ENCODE peak calls at places on chromosomes 7 and 10, in ten cellular contexts. I, V, S, P, N, W, D, B, M and O are unnamed samples. For H3K4me1 and H3K27me3, the result is how much of the 10 kb centered on the place peaks cover.

GRCh38 chr10:67175354-67175753 is 249.5 kb downstream of the LRRTM3 start:
- DNase-seq in I (no peak), V (no peak), S (no peak), P (no peak), N (no peak), W (no peak), D (no peak), B (no peak), M (no peak), O (peak)

GRCh38 chr10:131845505-131846223 is 55.1 kb upstream of the PPP2R2D start:
- DNase-seq in I (no peak), V (no peak), S (no peak), P (no peak), N (no peak), W (no peak), D (no peak), B (no peak), M (no peak), O (no peak)

GRCh38 chr10:11685787-11686218 is 56.4 kb upstream of the ECHDC3 start:
- DNase-seq in I (peak), V (peak), S (peak), P (peak), N (peak), W (no peak), D (peak), B (peak), M (peak), O (peak)

GRCh38 chr10:89163265-89163995 is 43.7 kb downstream of the CH25H start:
- DNase-seq in I (no peak), V (peak), S (peak), P (peak), N (peak), W (no peak), D (peak), B (peak), M (no peak), O (no peak)

GRCh38 chr7:131365876-131366275 is 38.2 kb downstream of the MKLN1 start:
- DNase-seq in I (peak), V (no peak), S (no peak), P (no peak), N (no peak), W (no peak), D (no peak), B (peak), M (peak), O (no peak)

GRCh38 chr7:155644971-155645509 is 579 bp downstream of the RBM33 start:
- DNase-seq in I (peak), V (peak), S (peak), P (peak), N (no peak), W (peak), D (peak), B (peak), M (no peak), O (peak)

GRCh38 chr10:8444630-8445029 is 390.1 kb downstream of the GATA3 start:
- DNase-seq in I (peak), V (peak), S (no peak), P (no peak), N (no peak), W (peak), D (no peak), B (peak), M (no peak), O (no peak)

GRCh38 chr7:28528899-28529298 is 116.6 kb downstream of the CREB5 start:
- DNase-seq in I (no peak), V (no peak), S (no peak), P (no peak), N (no peak), W (no peak), D (no peak), B (no peak), M (peak), O (no peak)

GRCh38 chr7:104933022-104933421 is 81.0 kb upstream of the KMT2E start:
- DNase-seq in I (no peak), V (no peak), S (no peak), P (no peak), N (no peak), W (no peak), D (peak), B (no peak), M (no peak), O (no peak)

GRCh38 chr7:30970594-30971094 is 6.9 kb downstream of the GHRHR start:
- DNase-seq in I (no peak), V (no peak), S (no peak), P (no peak), N (no peak), W (peak), D (no peak), B (peak), M (no peak), O (no peak)

GRCh38 chr10:132826524-132827422 is 40.8 kb upstream of the NKX6-2 start:
- DNase-seq in I (no peak), V (no peak), S (no peak), P (no peak), N (no peak), W (no peak), D (no peak), B (no peak), M (no peak), O (no peak)

GRCh38 chr7:2666130-2666529 is 21.9 kb upstream of the AMZ1 start:
- DNase-seq in I (no peak), V (no peak), S (no peak), P (no peak), N (no peak), W (no peak), D (no peak), B (no peak), M (no peak), O (no peak)

GRCh38 chr10:110780704-110781103 is 91.0 kb upstream of the PDCD4 start:
- DNase-seq in I (no peak), V (no peak), S (no peak), P (no peak), N (no peak), W (no peak), D (no peak), B (no peak), M (no peak), O (no peak)

GRCh38 chr7:149764481-149765398 is 8.6 kb downstream of the ZNF467 start:
- DNase-seq in I (no peak), V (no peak), S (no peak), P (no peak), N (no peak), W (peak), D (no peak), B (no peak), M (no peak), O (no peak)

GRCh38 chr10:73590881-73591577 is at the start of gene USP54:
- DNase-seq in I (peak), V (no peak), S (no peak), P (no peak), N (no peak), W (peak), D (peak), B (no peak), M (peak), O (peak)
- H3K4me3 ChIP-seq in I (peak), V (peak), S (peak), P (no peak), N (peak), W (no peak), D (no peak), B (no peak), M (no peak), O (no peak)

GRCh38 chr10:90930070-90930837 is 9.4 kb upstream of the ANKRD1 start:
- DNase-seq in I (peak), V (no peak), S (no peak), P (peak), N (no peak), W (peak), D (no peak), B (peak), M (peak), O (peak)

GRCh38 chr10:90935581-90936292 is 14.8 kb upstream of the ANKRD1 start:
- DNase-seq in I (peak), V (no peak), S (no peak), P (no peak), N (no peak), W (peak), D (no peak), B (no peak), M (peak), O (peak)

GRCh38 chr10:90927293-90927692 is 6.4 kb upstream of the ANKRD1 start:
- DNase-seq in I (no peak), V (no peak), S (no peak), P (no peak), N (no peak), W (no peak), D (no peak), B (no peak), M (no peak), O (no peak)

GRCh38 chr10:90929179-90929578 is 8.3 kb upstream of the ANKRD1 start:
- DNase-seq in I (no peak), V (no peak), S (no peak), P (no peak), N (no peak), W (no peak), D (no peak), B (no peak), M (no peak), O (peak)

DNA sequence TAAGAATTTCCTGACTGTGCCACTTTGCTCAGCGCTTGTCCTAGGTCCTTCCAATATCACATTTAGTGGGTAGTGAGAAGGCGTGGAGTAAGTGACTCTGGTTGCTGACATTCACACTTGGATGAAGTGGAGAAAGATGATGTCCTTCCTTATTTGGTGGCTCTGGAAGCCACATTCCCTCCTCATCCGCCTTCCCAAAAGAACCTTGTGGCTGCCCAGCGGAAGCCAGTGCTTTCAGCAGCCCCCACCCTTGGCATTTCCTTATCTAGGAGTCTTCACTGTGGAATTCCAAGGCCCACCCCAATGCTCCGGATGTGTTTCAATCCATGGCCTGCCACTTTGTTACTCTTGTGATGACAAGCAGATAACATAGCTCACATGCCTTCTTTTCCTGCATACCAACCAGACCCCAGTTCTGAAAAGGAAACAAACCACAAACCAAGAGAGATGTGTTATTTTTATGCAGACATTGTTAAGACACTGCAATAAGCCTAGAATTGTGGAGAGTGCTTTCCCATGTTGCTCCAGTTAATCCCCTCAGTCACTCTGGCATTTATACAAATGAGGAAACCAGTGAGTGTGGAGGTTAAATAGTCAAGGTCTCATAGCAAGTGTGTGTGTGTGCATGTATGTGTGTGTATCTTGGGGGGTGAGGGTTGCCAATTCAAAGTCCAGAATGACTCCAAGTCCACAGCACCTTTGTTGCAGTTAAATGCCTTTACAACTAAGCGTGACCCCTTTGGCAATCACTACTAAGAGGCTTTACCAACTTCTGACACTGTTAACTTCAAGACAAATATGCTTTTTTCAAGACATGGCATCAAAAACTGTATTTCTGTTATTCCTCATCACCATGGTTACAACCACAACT is 10.3 kb upstream of the ANKRD1 start:
- DNase-seq in I (peak), V (no peak), S (peak), P (peak), N (no peak), W (peak), D (no peak), B (peak), M (peak), O (peak)
- H3K4me1 ChIP-seq in I (under half), V (under half), S (under half), P (under half), N (under half), W (under half), D (under half), B (under half), M (under half), O (under half)

DNA sequence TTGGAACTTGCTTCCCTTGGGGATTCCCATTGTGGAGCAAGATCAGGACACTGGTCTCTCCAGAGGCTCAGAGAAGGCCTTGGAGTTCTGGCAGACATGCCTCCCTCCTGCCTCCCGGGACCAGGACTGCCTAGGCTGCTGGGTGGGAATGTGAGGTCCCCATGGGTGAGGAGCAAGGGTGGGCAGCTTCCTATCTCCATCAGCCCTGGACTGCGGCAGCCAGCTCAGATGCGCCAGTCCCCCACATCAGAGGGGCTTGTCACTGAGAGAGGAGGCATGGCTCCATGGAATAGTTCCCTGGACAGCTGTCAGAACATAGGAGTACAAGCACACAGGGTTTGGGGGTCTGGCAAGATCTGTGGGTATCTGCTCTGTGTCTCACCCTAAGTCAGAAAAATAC is 17.3 kb downstream of the GPR26 start:
- DNase-seq in I (no peak), V (no peak), S (no peak), P (no peak), N (no peak), W (no peak), D (no peak), B (no peak), M (no peak), O (no peak)
- H3K27me3 ChIP-seq in I (under half), V (under half), S (under half), P (under half), N (under half), W (under half), D (under half), B (under half), M (under half), O (under half)

DNA sequence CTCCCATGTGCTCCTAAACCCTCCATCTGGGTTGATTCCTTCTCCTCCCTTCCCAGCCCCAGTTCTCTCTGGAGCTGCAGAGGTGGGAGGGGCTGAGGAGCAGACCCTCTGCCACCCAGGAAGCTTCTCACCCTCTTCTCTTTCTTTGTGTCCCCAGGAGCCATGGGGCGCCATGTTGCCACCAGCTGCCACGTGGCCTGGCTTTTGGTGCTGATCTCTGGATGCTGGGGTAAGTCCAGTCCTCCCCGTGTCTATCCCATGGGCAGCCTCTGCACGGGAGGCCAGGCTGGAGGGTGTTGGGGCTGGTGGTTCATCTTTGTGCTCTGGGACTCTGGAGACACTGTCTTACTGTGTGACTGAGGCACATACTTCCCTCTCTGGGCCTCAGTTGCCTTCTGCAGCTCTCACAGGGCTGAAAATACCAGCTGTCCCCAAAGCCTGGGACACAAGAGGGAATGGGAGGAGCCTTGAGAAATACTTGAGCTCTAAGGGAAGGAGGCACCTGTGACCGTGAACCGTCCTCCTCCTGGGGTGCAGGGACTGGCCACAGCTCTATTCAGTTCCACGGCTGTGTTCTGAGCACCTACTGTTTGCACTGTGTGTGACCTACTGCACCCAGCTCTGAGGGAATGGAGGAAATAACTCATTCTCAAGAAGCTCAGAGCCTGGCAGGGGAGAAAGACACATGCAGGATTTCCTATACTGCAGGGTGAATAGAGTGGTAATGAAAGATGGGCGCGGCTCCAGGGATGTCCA is 43.1 kb downstream of the CDH23 start:
- DNase-seq in I (no peak), V (no peak), S (no peak), P (no peak), N (no peak), W (no peak), D (no peak), B (no peak), M (no peak), O (no peak)
- H3K4me3 ChIP-seq in I (no peak), V (no peak), S (no peak), P (no peak), N (no peak), W (no peak), D (no peak), B (no peak), M (no peak), O (no peak)